ENCODE peak calls at places on chromosomes 6 and 20, in six cellular contexts. A, J, P, O, C and S are unnamed samples.

GRCh38 chr20:33370296-33370695 is 31.0 kb downstream of the CDK5RAP1 start:
- DNase-seq in A (no peak), J (peak), O (no peak), P (no peak), C (no peak), S (no peak)

GRCh38 chr20:39600156-39600555 is 638.0 kb downstream of the DHX35 start:
- DNase-seq in J (no peak), O (no peak), P (no peak), A (no peak), C (no peak), S (no peak)

GRCh38 chr20:14777571-14777970 is 440.2 kb upstream of the FLRT3 start:
- DNase-seq in O (no peak), P (no peak), C (no peak), J (peak), A (no peak), S (no peak)

GRCh38 chr20:24934101-24934661 is 14.9 kb upstream of the CST7 start:
- DNase-seq in C (no peak), P (no peak), O (no peak), J (no peak), A (no peak), S (no peak)

GRCh38 chr6:157681041-157681650 is 141.9 kb upstream of the SNX9 start:
- DNase-seq in A (no peak), P (no peak), C (no peak), O (no peak), J (no peak), S (no peak)

GRCh38 chr6:107646176-107646575 is 156.3 kb downstream of the SOBP start:
- DNase-seq in J (no peak), P (no peak), C (no peak), O (no peak), A (no peak), S (no peak)

GRCh38 chr20:59772931-59773913 is 160.2 kb downstream of the SYCP2 start:
- DNase-seq in O (no peak), P (no peak), J (no peak), A (no peak), C (no peak), S (no peak)

GRCh38 chr6:119323926-119324325 is 25.6 kb downstream of the MAN1A1 start:
- DNase-seq in O (no peak), C (no peak), J (peak), A (no peak), P (no peak), S (no peak)

GRCh38 chr20:46122071-46122470 is 4.0 kb downstream of the CD40 start:
- DNase-seq in J (peak), A (no peak), O (no peak), C (peak), P (no peak), S (no peak)

GRCh38 chr6:143579703-143580102 is 68.2 kb upstream of the FUCA2 start:
- DNase-seq in C (peak), A (no peak), O (no peak), P (peak), J (peak), S (no peak)

GRCh38 chr20:62412194-62413024 is 5.3 kb upstream of the CABLES2 start:
- DNase-seq in P (no peak), C (no peak), J (no peak), A (no peak), O (no peak), S (no peak)

GRCh38 chr6:126919947-126920346 is 198.5 kb upstream of the RSPO3 start:
- DNase-seq in J (peak), O (no peak), C (peak), P (peak), A (no peak), S (no peak)

GRCh38 chr20:50649587-50649986 is 41.8 kb downstream of the RIPOR3 start:
- DNase-seq in O (no peak), C (no peak), J (no peak), P (no peak), A (no peak), S (no peak)

GRCh38 chr6:135932651-135933050 is 81.2 kb downstream of the PDE7B start:
- DNase-seq in C (no peak), O (no peak), J (peak), A (no peak), P (no peak), S (no peak)

GRCh38 chr6:38975621-38976049 is 72.9 kb upstream of the GLP1R start:
- DNase-seq in P (peak), A (no peak), C (no peak), O (no peak), J (no peak), S (no peak)

GRCh38 chr20:11901127-11901526 is 16.6 kb upstream of the BTBD3 start:
- DNase-seq in J (peak), C (peak), P (peak), A (no peak), O (no peak), S (no peak)

GRCh38 chr6:129523814-129524213 is 186.2 kb downstream of the ARHGAP18 start:
- DNase-seq in C (no peak), J (no peak), A (no peak), P (no peak), O (no peak), S (no peak)

GRCh38 chr20:25058051-25058796 is at the start of gene ACSS1:
- DNase-seq in P (no peak), J (no peak), A (peak), O (peak), C (no peak), S (peak)

DNA sequence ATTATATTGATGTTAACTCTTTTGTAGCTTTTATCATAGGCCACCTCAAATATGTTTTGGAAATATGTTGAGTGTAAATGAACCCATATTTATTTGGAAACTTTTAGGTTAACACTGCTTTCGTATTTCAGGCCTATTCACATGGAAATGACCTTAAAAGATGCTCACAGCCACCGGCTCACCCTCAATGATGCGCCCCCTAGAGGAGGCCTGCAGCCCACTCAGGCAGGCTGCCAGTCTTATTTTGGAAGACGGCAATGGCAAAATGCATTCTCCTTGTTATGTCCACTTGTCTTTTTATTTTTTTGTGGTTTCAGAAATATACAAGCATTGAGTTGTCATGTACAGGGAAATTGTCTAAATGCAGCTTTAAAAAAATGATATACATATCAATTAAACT is 869.7 kb downstream of the PHF3 start:
- DNase-seq in J (no peak), A (peak), P (no peak), C (no peak), O (peak), S (peak)
- TF ChIP-seq CTCF in J (peak), A (peak), P (no peak), C (peak), O (peak), S (peak)

GRCh38 chr6:154277578-154278128 is 79.0 kb downstream of the IPCEF1 start:
- DNase-seq in J (no peak), P (no peak), A (no peak), O (no peak), C (no peak), S (no peak)

GRCh38 chr6:154274175-154274574 is 82.4 kb downstream of the IPCEF1 start:
- DNase-seq in P (no peak), O (no peak), A (no peak), J (no peak), C (no peak), S (no peak)

GRCh38 chr6:154276810-154277577 is 79.6 kb downstream of the IPCEF1 start:
- DNase-seq in P (no peak), J (peak), C (no peak), A (peak), O (peak), S (peak)
- TF ChIP-seq CTCF in P (peak), J (peak), C (peak), A (peak), O (peak), S (peak)

GRCh38 chr20:53764416-53764800 is 170.8 kb upstream of the ZNF217 start:
- DNase-seq in P (no peak), O (no peak), C (no peak), A (no peak), J (no peak), S (no peak)

GRCh38 chr20:53763707-53764415 is 170.2 kb upstream of the ZNF217 start:
- DNase-seq in O (no peak), C (peak), P (no peak), A (no peak), J (peak), S (no peak)

GRCh38 chr20:53768329-53768728 is 174.7 kb upstream of the ZNF217 start:
- DNase-seq in P (no peak), J (no peak), C (no peak), O (no peak), A (no peak), S (no peak)

GRCh38 chr20:53769041-53769440 is 175.4 kb upstream of the ZNF217 start:
- DNase-seq in J (no peak), A (no peak), C (no peak), P (no peak), O (no peak), S (no peak)

DNA sequence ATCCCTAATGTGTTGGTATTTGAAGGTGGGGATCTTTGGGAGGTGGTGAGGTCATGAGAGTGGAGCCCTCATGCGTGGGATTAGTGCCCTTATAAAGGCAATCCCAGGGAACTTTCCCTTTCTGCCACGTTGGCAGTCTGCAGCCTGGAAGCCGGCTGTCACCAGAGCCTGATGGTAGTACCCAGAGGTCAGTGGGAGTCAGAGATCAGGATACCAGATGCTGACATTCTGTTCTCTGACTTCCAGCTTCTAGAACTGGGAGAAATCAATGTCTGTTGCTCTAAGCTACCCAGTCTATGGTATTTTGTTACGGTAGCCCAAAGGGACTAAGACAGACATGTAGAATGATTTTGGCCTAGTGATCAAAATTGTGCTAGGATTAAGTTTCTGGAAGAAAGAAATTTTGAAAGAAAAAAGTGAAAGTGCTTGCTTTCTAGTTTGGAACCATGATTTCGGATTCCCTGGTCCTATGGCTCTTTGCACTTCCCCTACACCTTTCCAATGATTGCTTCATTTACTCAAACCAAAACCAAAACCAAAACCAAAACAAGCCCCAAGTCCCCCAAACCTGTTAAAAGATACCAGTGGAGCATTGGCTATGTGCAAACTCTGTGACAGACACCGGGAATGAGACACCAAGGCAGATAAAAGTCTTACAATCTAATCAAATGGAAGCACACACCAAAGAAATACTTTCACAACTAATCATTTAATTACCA is 173.7 kb upstream of the ZNF217 start:
- DNase-seq in J (no peak), P (no peak), C (no peak), A (peak), O (peak), S (peak)
- TF ChIP-seq CTCF in J (no peak), P (no peak), C (no peak), A (no peak), O (no peak), S (no peak)

DNA sequence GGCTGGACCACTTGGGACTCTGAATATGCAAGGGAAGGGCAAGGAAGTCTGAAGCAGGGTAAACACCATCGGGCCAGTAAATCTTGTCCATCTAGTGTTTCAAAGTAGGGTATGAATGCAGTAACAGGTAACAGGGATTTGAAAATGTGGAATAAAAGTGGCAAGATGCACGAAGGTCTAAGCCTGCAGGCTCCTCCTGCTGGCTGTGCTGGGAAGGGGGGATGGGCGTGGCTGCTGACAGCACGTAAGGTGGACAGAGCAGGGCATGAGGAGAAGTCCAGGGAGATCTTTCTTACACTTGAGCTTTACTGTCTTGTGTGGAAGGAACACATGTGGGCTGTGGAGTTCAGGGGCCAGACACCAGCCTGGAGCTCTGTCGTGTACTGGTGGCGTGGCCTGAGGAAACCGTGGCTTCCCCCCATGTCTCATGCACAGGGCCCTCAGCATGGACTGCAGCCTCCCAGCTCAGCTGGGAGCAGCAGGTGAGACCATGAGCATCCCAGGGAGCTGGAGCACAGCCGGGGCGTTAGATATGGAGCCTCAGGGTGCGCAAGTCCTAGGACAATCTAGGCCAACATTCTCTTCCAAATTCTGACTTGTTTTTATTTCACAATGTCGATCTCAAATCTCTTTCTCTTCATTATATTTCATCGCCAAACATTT is 84.5 kb downstream of the SLC22A23 start:
- DNase-seq in J (no peak), P (no peak), O (no peak), A (no peak), C (no peak), S (no peak)
- TF ChIP-seq CTCF in J (no peak), P (peak), O (no peak), A (no peak), C (peak), S (no peak)

DNA sequence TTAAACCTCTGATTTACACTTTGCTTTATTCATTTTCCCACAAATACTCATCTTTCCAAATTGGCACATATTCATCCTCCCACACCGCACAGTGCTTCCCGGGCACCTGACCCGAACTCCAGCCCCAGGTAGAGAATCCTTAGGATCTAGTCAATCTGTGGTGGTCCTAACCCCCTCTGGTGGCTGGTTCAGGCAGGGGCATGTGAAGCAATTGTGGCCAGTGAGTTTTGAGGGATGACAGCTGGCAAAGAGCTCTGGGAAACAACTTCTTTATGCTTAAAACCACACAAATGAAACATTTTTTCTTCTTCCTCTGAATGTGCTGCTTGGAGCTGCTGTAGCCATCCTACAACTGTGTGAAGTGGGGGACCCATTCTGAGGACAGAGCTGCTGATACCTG is 54.7 kb downstream of the ELOVL5 start:
- DNase-seq in J (no peak), A (no peak), P (no peak), C (no peak), O (no peak), S (no peak)
- TF ChIP-seq CTCF in J (peak), A (peak), P (peak), C (peak), O (peak), S (peak)

GRCh38 chr6:88004707-88005106 is 42.9 kb upstream of the SPACA1 start:
- DNase-seq in O (no peak), P (no peak), A (no peak), C (no peak), J (peak), S (no peak)
- TF ChIP-seq CTCF in O (no peak), P (no peak), A (no peak), C (no peak), J (no peak), S (no peak)

GRCh38 chr20:57512432-57512831 is 12.5 kb downstream of the CTCFL start:
- DNase-seq in O (no peak), A (no peak), J (no peak), P (no peak), C (no peak), S (no peak)

GRCh38 chr20:57508381-57508780 is 16.6 kb downstream of the CTCFL start:
- DNase-seq in A (no peak), O (no peak), J (no peak), P (no peak), C (no peak), S (no peak)

GRCh38 chr20:57507477-57507876 is 17.5 kb downstream of the CTCFL start:
- DNase-seq in O (no peak), A (no peak), C (no peak), P (no peak), J (no peak), S (no peak)

GRCh38 chr20:57508831-57509230 is 16.1 kb downstream of the CTCFL start:
- DNase-seq in A (no peak), O (no peak), J (no peak), C (no peak), P (no peak), S (no peak)

DNA sequence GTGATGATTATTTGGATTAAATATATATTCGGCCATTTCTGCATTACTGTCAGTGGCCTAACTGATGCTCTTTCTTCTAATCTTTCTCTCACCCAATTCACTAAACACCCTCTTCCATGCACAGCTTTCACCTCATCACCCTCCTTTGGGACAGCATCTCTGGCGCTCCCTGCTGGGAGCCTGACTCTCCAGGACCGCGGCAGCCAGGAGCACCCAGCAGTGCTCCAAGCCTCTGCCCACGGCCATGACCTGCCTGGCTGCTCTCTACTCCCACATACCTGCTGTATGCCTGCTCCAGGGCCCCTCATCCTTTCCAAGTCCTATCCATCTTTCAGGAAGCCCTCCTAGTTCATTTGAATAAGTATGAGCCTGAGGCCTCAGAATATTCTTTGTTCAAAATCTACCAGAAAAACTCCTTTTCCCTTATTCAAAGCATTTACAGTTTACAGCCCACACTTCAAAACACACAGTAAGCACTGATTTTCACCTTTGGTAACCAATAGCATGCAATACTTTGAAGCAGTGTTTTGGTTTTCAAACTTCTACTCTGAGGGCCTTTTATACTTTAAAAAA is 15.2 kb downstream of the CTCFL start:
- DNase-seq in O (peak), A (no peak), C (no peak), J (peak), P (no peak), S (peak)
- TF ChIP-seq CTCF in O (peak), A (peak), C (peak), J (peak), P (peak), S (peak)

DNA sequence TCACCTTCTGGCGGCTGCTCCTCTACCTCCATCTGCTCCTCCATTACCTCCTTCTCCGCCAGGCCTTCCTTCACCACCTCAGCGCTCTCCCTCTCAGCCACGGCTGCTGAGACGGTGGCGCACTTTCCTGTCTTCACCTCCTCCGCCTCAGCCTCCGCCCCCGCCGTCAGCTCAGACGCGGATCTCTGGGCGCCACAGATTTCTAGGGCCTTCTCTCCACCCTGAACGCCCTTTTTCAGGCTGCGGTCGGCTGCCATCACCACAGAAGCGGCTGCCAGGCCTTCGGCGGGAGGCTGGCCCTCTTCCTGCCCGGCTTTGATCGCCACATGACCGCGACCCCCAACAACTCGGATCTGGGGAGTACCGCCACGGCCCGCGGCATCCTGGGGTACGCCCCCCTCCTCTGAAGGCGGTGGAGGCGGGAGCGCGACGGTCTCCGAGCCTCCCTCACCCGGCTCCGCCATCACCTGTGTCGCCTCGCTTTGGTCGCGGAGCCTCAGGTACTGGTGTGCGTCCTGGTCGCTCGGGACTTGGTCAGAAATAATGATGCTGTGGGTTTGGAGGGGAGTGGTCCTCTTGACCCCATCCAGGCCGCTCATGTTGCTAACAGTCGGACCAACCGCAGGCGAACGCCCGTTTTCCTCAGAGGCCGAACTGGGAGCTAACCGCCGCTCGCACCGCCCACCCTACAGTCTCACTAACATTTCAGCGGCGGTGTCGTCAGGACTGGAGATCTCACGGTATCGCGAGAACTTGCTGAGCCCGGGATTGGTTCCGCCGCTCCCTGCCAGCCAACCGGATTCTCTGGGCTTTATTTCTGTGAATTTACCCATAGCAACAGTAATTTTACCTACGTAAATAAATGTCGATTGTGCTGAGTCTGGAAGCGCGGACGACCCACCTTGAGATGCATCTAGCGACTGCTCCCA is at the start of gene TSPYL1:
- DNase-seq in J (peak), A (peak), C (peak), O (peak), P (peak), S (peak)
- TF ChIP-seq CTCF in J (no peak), A (peak), C (peak), O (peak), P (peak), S (peak)

GRCh38 chr6:13814176-13814937 is at the start of gene MCUR1:
- DNase-seq in O (peak), J (peak), A (peak), P (no peak), C (peak), S (peak)
- TF ChIP-seq CTCF in O (peak), J (peak), A (peak), P (no peak), C (peak), S (peak)